ENCODE peak calls at places on chromosomes 11 and 22, in four cellular contexts. A is neural crest cell, V is NCI-H460, N is NCI-H1105 treated with DMSO at 0.1 percent for 48 hours. E is an unnamed sample.

GRCh38 chr11:75839851-75840250 is 24.8 kb downstream of the UVRAG start:
- DNase-seq in A (no peak), V (no peak), N (no peak), E (no peak)

GRCh38 chr11:122746611-122747305 is 91.2 kb downstream of the UBASH3B start:
- DNase-seq in A (no peak), V (no peak), N (no peak), E (no peak)

GRCh38 chr11:4102711-4103110 is 8.1 kb downstream of the RRM1 start:
- DNase-seq in A (no peak), V (no peak), N (no peak), E (no peak)

GRCh38 chr22:28799834-28800307 is 498 bp downstream of the XBP1 start:
- DNase-seq in A (peak), V (peak), N (peak), E (no peak)

GRCh38 chr22:45196308-45196707 is 32.6 kb downstream of the NUP50 start:
- DNase-seq in A (no peak), V (no peak), N (no peak), E (no peak)

GRCh38 chr22:19344420-19344819 is 52.9 kb upstream of the CLTCL1 start:
- DNase-seq in A (no peak), V (no peak), N (no peak), E (no peak)

GRCh38 chr11:134171951-134172350 is 51.8 kb downstream of the NCAPD3 start:
- DNase-seq in A (no peak), V (no peak), N (no peak), E (no peak)

GRCh38 chr11:63868399-63869064 is 29.6 kb downstream of the MARK2 start:
- DNase-seq in A (no peak), V (no peak), N (no peak), E (no peak)

GRCh38 chr22:21677606-21678443 is 12.0 kb downstream of the PPIL2 start:
- DNase-seq in A (no peak), V (no peak), N (no peak), E (peak)

GRCh38 chr11:23573430-23573829 is 713.2 kb upstream of the CCDC179 start:
- DNase-seq in A (no peak), V (no peak), N (no peak), E (no peak)

GRCh38 chr11:35045219-35045819 is 93.7 kb upstream of the CD44 start:
- DNase-seq in A (no peak), V (no peak), N (no peak), E (no peak)

GRCh38 chr22:36348760-36349159 is 39.0 kb downstream of the MYH9 start:
- DNase-seq in A (no peak), V (no peak), N (no peak), E (no peak)

GRCh38 chr22:39419911-39420310 is 20.3 kb downstream of the TAB1 start:
- DNase-seq in A (no peak), V (no peak), N (no peak), E (no peak)

GRCh38 chr11:67099841-67100324 is 19.2 kb upstream of the KDM2A start:
- DNase-seq in A (no peak), V (no peak), N (no peak), E (no peak)

GRCh38 chr11:76237914-76238313 is 31.6 kb upstream of the WNT11 start:
- DNase-seq in A (no peak), V (peak), N (no peak), E (peak)

GRCh38 chr11:35142481-35143207 is 3.7 kb downstream of the CD44 start:
- DNase-seq in A (no peak), V (no peak), N (no peak), E (peak)

GRCh38 chr22:48740086-48740730 is 1087.5 kb downstream of the BRD1 start:
- DNase-seq in A (no peak), V (no peak), N (no peak), E (no peak)

GRCh38 chr11:27916541-27917100 is 191.3 kb downstream of the KIF18A start:
- DNase-seq in A (no peak), V (no peak), N (no peak), E (no peak)

GRCh38 chr11:1260023-1260501 is 37.2 kb downstream of the MUC5B start:
- DNase-seq in A (no peak), V (peak), N (no peak), E (no peak)